ENCODE peak calls at places on chromosomes 11 and 22, in six cellular contexts. U, B, W, Y, Q and E are unnamed samples.

GRCh38 chr11:60343094-60343704 is 16.1 kb downstream of the MS4A6E start:
- DNase-seq in U (peak), B (no peak), W (no peak), Y (peak), Q (no peak), E (no peak)

GRCh38 chr11:47967577-47968230 is 12.7 kb upstream of the PTPRJ start:
- DNase-seq in U (no peak), B (no peak), W (no peak), Y (peak), Q (no peak), E (no peak)

GRCh38 chr11:64341851-64342791 is 2.1 kb downstream of the CCDC88B start:
- DNase-seq in U (peak), B (peak), W (peak), Y (peak), Q (no peak), E (peak)

GRCh38 chr11:59253001-59253400 is 40.3 kb upstream of the MPEG1 start:
- DNase-seq in U (no peak), B (no peak), W (no peak), Y (no peak), Q (no peak), E (no peak)

GRCh38 chr11:64917663-64917995 is 620 bp upstream of the ATG2A start:
- DNase-seq in U (no peak), B (no peak), W (no peak), Y (no peak), Q (no peak), E (no peak)

GRCh38 chr11:116404143-116404800 is 368.5 kb downstream of the BUD13 start:
- DNase-seq in U (no peak), B (no peak), W (no peak), Y (no peak), Q (no peak), E (no peak)

GRCh38 chr22:28425211-28425610 is 254.4 kb downstream of the TTC28 start:
- DNase-seq in U (peak), B (no peak), W (no peak), Y (peak), Q (no peak), E (no peak)

GRCh38 chr22:23072911-23073491 is 2.7 kb downstream of the GNAZ start:
- DNase-seq in U (no peak), B (no peak), W (no peak), Y (peak), Q (no peak), E (peak)

GRCh38 chr11:44889266-44889665 is 61.4 kb downstream of the TP53I11 start:
- DNase-seq in U (no peak), B (no peak), W (no peak), Y (peak), Q (no peak), E (no peak)

GRCh38 chr22:46592390-46592872 is 27.8 kb upstream of the GRAMD4 start:
- DNase-seq in U (no peak), B (no peak), W (no peak), Y (peak), Q (peak), E (peak)

GRCh38 chr22:19876941-19877625 is 22.4 kb upstream of the GNB1L start:
- DNase-seq in U (no peak), B (no peak), W (no peak), Y (no peak), Q (no peak), E (peak)

GRCh38 chr11:34953955-34954354 is 37.5 kb downstream of the PDHX start:
- DNase-seq in U (no peak), B (no peak), W (no peak), Y (no peak), Q (no peak), E (no peak)

GRCh38 chr22:48477031-48477721 is 1350.5 kb downstream of the BRD1 start:
- DNase-seq in U (no peak), B (no peak), W (no peak), Y (no peak), Q (no peak), E (peak)

GRCh38 chr11:43992834-43993637 is 50.6 kb downstream of the C11orf96 start:
- DNase-seq in U (no peak), B (no peak), W (no peak), Y (no peak), Q (no peak), E (peak)

GRCh38 chr11:91220476-91221202 is 997.8 kb upstream of the CHORDC1 start:
- DNase-seq in U (peak), B (no peak), W (no peak), Y (peak), Q (no peak), E (no peak)

GRCh38 chr11:116189378-116190170 is 583.2 kb downstream of the BUD13 start:
- DNase-seq in U (no peak), B (no peak), W (no peak), Y (no peak), Q (no peak), E (no peak)

GRCh38 chr22:49906071-49906798 is 12.0 kb downstream of the ALG12 start:
- DNase-seq in U (no peak), B (no peak), W (no peak), Y (no peak), Q (no peak), E (no peak)

GRCh38 chr22:38728899-38729796 is 23.4 kb downstream of the GTPBP1 start:
- DNase-seq in U (no peak), B (no peak), W (no peak), Y (no peak), Q (no peak), E (no peak)